ENCODE peak calls at places on chromosomes 13 and 19, in five cellular contexts. One of them, this sample, is unnamed.
A peak's percentile ranks its signal among the peaks of the same experiment; 100 is the strongest.

GRCh38 chr19:13554506-13555235 is 48.4 kb upstream of the CACNA1A start:
- DNase-seq in tibial nerve: no peak
- DNase-seq in amygdala: no peak
- DNase-seq in erythroblast: no peak
- DNase-seq in DMS153: no peak
- DNase-seq in this sample: no peak

GRCh38 chr19:14059093-14059480 is 2.8 kb downstream of the PALM3 start:
- DNase-seq in tibial nerve: no peak
- DNase-seq in amygdala: no peak
- DNase-seq in erythroblast: peak; percentile 51
- DNase-seq in DMS153: no peak
- DNase-seq in this sample: no peak

GRCh38 chr13:110592670-110593069 is 22.7 kb upstream of the NAXD start:
- DNase-seq in tibial nerve: no peak
- DNase-seq in DMS153: no peak
- DNase-seq in amygdala: no peak
- DNase-seq in erythroblast: no peak
- DNase-seq in this sample: no peak

GRCh38 chr19:934865-935422 is 9.1 kb downstream of the ARID3A start:
- DNase-seq in DMS153: peak; percentile 22
- DNase-seq in amygdala: peak; percentile 22
- DNase-seq in tibial nerve: peak; percentile 58
- DNase-seq in erythroblast: peak; percentile 40
- DNase-seq in this sample: peak; percentile 94

GRCh38 chr19:13961826-13962737 is 9.8 kb downstream of the DCAF15 start:
- DNase-seq in erythroblast: no peak
- DNase-seq in DMS153: no peak
- DNase-seq in tibial nerve: no peak
- DNase-seq in amygdala: no peak
- DNase-seq in this sample: no peak

GRCh38 chr13:51625555-51626345 is 41.5 kb downstream of the WDFY2 start:
- DNase-seq in DMS153: no peak
- DNase-seq in amygdala: no peak
- DNase-seq in erythroblast: no peak
- DNase-seq in tibial nerve: no peak
- DNase-seq in this sample: peak; percentile 41

GRCh38 chr19:15283141-15283885 is 49.0 kb downstream of the BRD4 start:
- DNase-seq in amygdala: no peak
- DNase-seq in DMS153: no peak
- DNase-seq in erythroblast: peak; percentile 16
- DNase-seq in tibial nerve: no peak
- DNase-seq in this sample: no peak

GRCh38 chr19:44723952-44724319 is 24.6 kb upstream of the BCL3 start:
- DNase-seq in erythroblast: peak; percentile 64
- DNase-seq in tibial nerve: peak; percentile 62
- DNase-seq in DMS153: peak; percentile 53
- DNase-seq in amygdala: peak; percentile 17
- DNase-seq in this sample: peak; percentile 76

GRCh38 chr19:41998246-41999020 is 4.4 kb upstream of the ATP1A3 start:
- DNase-seq in amygdala: no peak
- DNase-seq in erythroblast: peak; percentile 51
- DNase-seq in tibial nerve: no peak
- DNase-seq in DMS153: peak; percentile 44
- DNase-seq in this sample: no peak

GRCh38 chr19:18415177-18415867 is 3.9 kb upstream of the SSBP4 start:
- DNase-seq in erythroblast: no peak
- DNase-seq in tibial nerve: peak; percentile 61
- DNase-seq in DMS153: no peak
- DNase-seq in amygdala: no peak
- DNase-seq in this sample: no peak

GRCh38 chr19:45339629-45340028 is 921 bp upstream of the KLC3 start:
- DNase-seq in amygdala: no peak
- DNase-seq in tibial nerve: no peak
- DNase-seq in DMS153: no peak
- DNase-seq in erythroblast: no peak
- DNase-seq in this sample: no peak

GRCh38 chr13:112965103-112965502 is 3.9 kb upstream of the MCF2L start:
- DNase-seq in erythroblast: no peak
- DNase-seq in tibial nerve: no peak
- DNase-seq in DMS153: no peak
- DNase-seq in amygdala: no peak
- DNase-seq in this sample: no peak

GRCh38 chr13:93235258-93236015 is 8.8 kb downstream of the GPC6 start:
- DNase-seq in DMS153: no peak
- DNase-seq in amygdala: no peak
- DNase-seq in erythroblast: no peak
- DNase-seq in tibial nerve: no peak
- DNase-seq in this sample: no peak

This sample was measured in prostate gland.